ENCODE peak calls at places on chromosomes 11 and 22, in ten cellular contexts. H is mammary epithelial cell, K is neural progenitor cell, T is spleen, M is MM.1S, F is heart left ventricle, I is stomach, J is HCT116, S is adrenal gland, N is colonic mucosa. Q is an unnamed sample. For H3K4me1, the result is how much of the 10 kb centered on the place peaks cover.

GRCh38 chr11:78752528-78752927 is 177.9 kb upstream of the NARS2 start:
- DNase-seq in H (no peak), K (peak), T (no peak), M (no peak), F (no peak), I (no peak), J (no peak), S (no peak), N (no peak), Q (no peak)

GRCh38 chr11:68373189-68373809 is 60.9 kb downstream of the LRP5 start:
- DNase-seq in H (no peak), K (no peak), T (no peak), M (no peak), F (peak), I (no peak), J (no peak), S (no peak), N (no peak), Q (no peak)

GRCh38 chr11:81644239-81644840 is 1089.3 kb downstream of the FAM181B start:
- DNase-seq in H (peak), K (peak), T (no peak), M (peak), F (no peak), I (no peak), J (peak), S (peak), N (no peak), Q (no peak)

GRCh38 chr11:47212938-47213337 is 1.8 kb upstream of the DDB2 start:
- DNase-seq in H (no peak), K (no peak), T (no peak), M (no peak), F (no peak), I (peak), J (no peak), S (no peak), N (peak), Q (no peak)

GRCh38 chr11:93020248-93021088 is 51.0 kb downstream of the MTNR1B start:
- DNase-seq in H (peak), K (no peak), T (no peak), M (no peak), F (no peak), I (no peak), J (no peak), S (peak), N (no peak), Q (no peak)

GRCh38 chr11:101912823-101913284 is 2.0 kb upstream of the CEP126 start:
- DNase-seq in H (no peak), K (no peak), T (no peak), M (no peak), F (no peak), I (no peak), J (no peak), S (no peak), N (no peak), Q (no peak)

GRCh38 chr22:36554101-36554500 is 25.1 kb upstream of the EIF3D start:
- DNase-seq in H (no peak), K (no peak), T (no peak), M (no peak), F (no peak), I (no peak), J (no peak), S (no peak), N (no peak), Q (no peak)

GRCh38 chr11:62388999-62389398 is 29.8 kb upstream of the SCGB1A1 start:
- DNase-seq in H (no peak), K (no peak), T (no peak), M (no peak), F (no peak), I (no peak), J (no peak), S (no peak), N (no peak), Q (no peak)

GRCh38 chr11:3860360-3860759 is 4.9 kb downstream of the STIM1 start:
- DNase-seq in H (no peak), K (no peak), T (no peak), M (no peak), F (no peak), I (no peak), J (no peak), S (no peak), N (no peak), Q (no peak)

GRCh38 chr22:45844949-45845613 is 131.9 kb downstream of the WNT7B start:
- DNase-seq in H (no peak), K (peak), T (no peak), M (no peak), F (no peak), I (no peak), J (no peak), S (no peak), N (no peak), Q (no peak)

GRCh38 chr11:66154109-66154508 is 84.0 kb downstream of the PACS1 start:
- DNase-seq in H (no peak), K (no peak), T (no peak), M (no peak), F (no peak), I (no peak), J (no peak), S (no peak), N (no peak), Q (no peak)

GRCh38 chr11:17766590-17766989 is 32.0 kb downstream of the KCNC1 start:
- DNase-seq in H (no peak), K (peak), T (peak), M (no peak), F (no peak), I (no peak), J (peak), S (no peak), N (no peak), Q (no peak)

GRCh38 chr22:29951675-29952413 is 68.9 kb downstream of the MTMR3 start:
- DNase-seq in H (peak), K (no peak), T (no peak), M (no peak), F (no peak), I (no peak), J (peak), S (no peak), N (no peak), Q (no peak)

GRCh38 chr11:78840190-78840589 is 265.5 kb upstream of the NARS2 start:
- DNase-seq in H (no peak), K (no peak), T (no peak), M (no peak), F (no peak), I (no peak), J (no peak), S (no peak), N (no peak), Q (no peak)

GRCh38 chr11:46348986-46349401 is 1.7 kb downstream of the DGKZ start:
- DNase-seq in H (no peak), K (no peak), T (peak), M (peak), F (no peak), I (no peak), J (no peak), S (no peak), N (no peak), Q (no peak)

GRCh38 chr11:57779275-57779674 is 17.7 kb downstream of the CTNND1 start:
- DNase-seq in H (peak), K (peak), T (no peak), M (no peak), F (peak), I (peak), J (no peak), S (peak), N (no peak), Q (no peak)

GRCh38 chr11:35662649-35663407 is at the start of gene TRIM44:
- DNase-seq in H (peak), K (peak), T (peak), M (peak), F (peak), I (peak), J (peak), S (peak), N (peak), Q (peak)

GRCh38 chr22:22246706-22247105 is 2.1 kb downstream of the VPREB1 start:
- DNase-seq in H (no peak), K (no peak), T (no peak), M (no peak), F (no peak), I (no peak), J (no peak), S (no peak), N (no peak), Q (no peak)

GRCh38 chr11:47425611-47426010 is 628 bp downstream of the PSMC3 start:
- DNase-seq in H (no peak), K (peak), T (no peak), M (no peak), F (peak), I (no peak), J (no peak), S (no peak), N (no peak), Q (no peak)

GRCh38 chr11:67584205-67584880 is 731 bp downstream of the GSTP1 start:
- DNase-seq in H (peak), K (peak), T (peak), M (peak), F (peak), I (peak), J (no peak), S (peak), N (peak), Q (peak)

GRCh38 chr11:66727883-66728759 is 895 bp downstream of the SPTBN2 start:
- DNase-seq in H (no peak), K (peak), T (no peak), M (no peak), F (no peak), I (no peak), J (no peak), S (no peak), N (no peak), Q (peak)

GRCh38 chr11:15757299-15757698 is 599.0 kb downstream of the SOX6 start:
- DNase-seq in H (no peak), K (no peak), T (no peak), M (no peak), F (no peak), I (no peak), J (no peak), S (no peak), N (no peak), Q (no peak)

GRCh38 chr22:50218996-50219727 is 18.4 kb downstream of the SELENOO start:
- DNase-seq in H (peak), K (no peak), T (no peak), M (no peak), F (peak), I (peak), J (peak), S (peak), N (peak), Q (peak)

GRCh38 chr11:3043315-3043871 is 13.8 kb downstream of the CARS1 start:
- DNase-seq in H (no peak), K (no peak), T (peak), M (no peak), F (peak), I (peak), J (no peak), S (peak), N (no peak), Q (peak)

GRCh38 chr22:36865346-36865745 is 4.5 kb downstream of the NCF4 start:
- DNase-seq in H (peak), K (peak), T (no peak), M (no peak), F (no peak), I (no peak), J (no peak), S (no peak), N (no peak), Q (no peak)

GRCh38 chr22:45164217-45165123 is 745 bp downstream of the NUP50 start:
- DNase-seq in H (peak), K (peak), T (peak), M (peak), F (peak), I (peak), J (no peak), S (peak), N (peak), Q (peak)

GRCh38 chr11:120708511-120709183 is 197.1 kb downstream of the GRIK4 start:
- DNase-seq in H (no peak), K (no peak), T (no peak), M (no peak), F (no peak), I (no peak), J (no peak), S (no peak), N (no peak), Q (no peak)

GRCh38 chr22:46542011-46542985 is 4.9 kb upstream of the CELSR1 start:
- DNase-seq in H (peak), K (peak), T (peak), M (peak), F (peak), I (peak), J (no peak), S (peak), N (peak), Q (peak)

GRCh38 chr22:17972385-17973181 is 51.8 kb downstream of the MICAL3 start:
- DNase-seq in H (peak), K (peak), T (peak), M (no peak), F (no peak), I (no peak), J (no peak), S (peak), N (no peak), Q (no peak)

GRCh38 chr22:41526802-41527799 is 17.2 kb downstream of the POLR3H start:
- DNase-seq in H (no peak), K (peak), T (peak), M (peak), F (peak), I (peak), J (no peak), S (peak), N (peak), Q (peak)

GRCh38 chr22:36379593-36380361 is 8.0 kb downstream of the MYH9 start:
- DNase-seq in H (peak), K (no peak), T (peak), M (peak), F (peak), I (no peak), J (no peak), S (no peak), N (no peak), Q (no peak)

GRCh38 chr11:2955896-2956476 is 26.8 kb upstream of the PHLDA2 start:
- DNase-seq in H (no peak), K (peak), T (no peak), M (no peak), F (no peak), I (no peak), J (no peak), S (no peak), N (no peak), Q (no peak)

GRCh38 chr11:28098257-28098656 is 9.7 kb downstream of the KIF18A start:
- DNase-seq in H (no peak), K (no peak), T (no peak), M (no peak), F (no peak), I (no peak), J (no peak), S (no peak), N (no peak), Q (no peak)
- H3K4me1 ChIP-seq in H (under half), K (under half), T (under half), M (under half), F (under half), I (under half), J (under half), S (under half), N (under half), Q (under half)

GRCh38 chr11:10683429-10683828 is 10.1 kb downstream of the IRAG1 start:
- DNase-seq in H (no peak), K (no peak), T (no peak), M (no peak), F (no peak), I (no peak), J (no peak), S (no peak), N (no peak), Q (no peak)

GRCh38 chr11:10693509-10694071 is at the start of gene IRAG1:
- DNase-seq in H (no peak), K (peak), T (no peak), M (no peak), F (peak), I (peak), J (no peak), S (no peak), N (peak), Q (no peak)

GRCh38 chr11:10692716-10693115 is 839 bp downstream of the IRAG1 start:
- DNase-seq in H (no peak), K (no peak), T (no peak), M (no peak), F (no peak), I (no peak), J (no peak), S (no peak), N (no peak), Q (no peak)

DNA sequence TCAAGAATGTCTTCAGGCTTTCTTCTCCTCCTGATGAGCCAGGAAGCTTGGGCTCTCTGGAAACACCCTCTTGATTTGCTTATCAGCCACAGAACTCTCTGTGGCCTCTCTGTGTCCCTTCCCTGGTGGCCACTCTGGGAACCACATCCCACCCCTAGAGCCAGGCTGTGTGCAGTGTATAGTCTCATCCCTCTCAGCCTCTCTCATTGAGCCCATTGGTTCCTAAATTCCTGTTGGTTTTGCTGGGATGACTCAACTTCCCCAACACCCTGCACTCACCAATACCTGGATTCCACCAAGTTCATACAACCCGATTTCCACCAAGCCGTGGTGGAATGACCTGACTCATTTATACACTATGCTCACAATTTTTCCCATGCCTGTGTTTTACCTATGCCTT is 5.2 kb downstream of the IRAG1 start:
- DNase-seq in H (peak), K (no peak), T (no peak), M (no peak), F (no peak), I (no peak), J (peak), S (no peak), N (no peak), Q (no peak)
- TF ChIP-seq CTCF in H (peak), K (peak), T (no peak), M (peak), F (no peak), I (no peak), J (peak), S (no peak), N (peak), Q (no peak)

DNA sequence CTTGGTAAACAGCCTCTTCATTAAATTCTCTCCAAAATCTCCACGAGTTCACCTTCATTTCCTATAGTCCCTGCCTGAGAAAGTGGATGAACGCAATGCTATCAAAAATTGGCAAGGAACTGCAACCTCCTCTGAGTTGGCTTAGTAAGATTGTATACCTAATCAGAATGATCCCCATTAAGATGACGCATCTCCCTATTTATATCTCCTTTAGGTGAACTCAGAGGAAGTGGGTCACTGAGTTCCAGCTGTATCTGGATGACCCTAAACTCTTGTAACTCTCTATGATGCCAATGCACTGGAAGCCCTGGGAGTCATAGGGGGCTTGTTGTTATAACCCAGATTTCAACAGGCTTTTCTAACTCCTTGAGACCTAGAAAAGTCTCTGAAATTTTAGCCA is 48.2 kb downstream of the OR10A6 start:
- DNase-seq in H (no peak), K (no peak), T (no peak), M (no peak), F (no peak), I (no peak), J (no peak), S (no peak), N (no peak), Q (no peak)
- H3K4me1 ChIP-seq in H (under half), K (under half), T (under half), M (under half), F (under half), I (under half), J (under half), S (under half), N (under half), Q (under half)

GRCh38 chr11:45209480-45209879 is 63.0 kb downstream of the PRDM11 start:
- DNase-seq in H (no peak), K (no peak), T (no peak), M (no peak), F (no peak), I (no peak), J (no peak), S (no peak), N (no peak), Q (no peak)

GRCh38 chr11:45205978-45206377 is 59.5 kb downstream of the PRDM11 start:
- DNase-seq in H (no peak), K (no peak), T (no peak), M (no peak), F (no peak), I (no peak), J (no peak), S (no peak), N (no peak), Q (no peak)

GRCh38 chr11:45209000-45209399 is 62.6 kb downstream of the PRDM11 start:
- DNase-seq in H (no peak), K (no peak), T (no peak), M (no peak), F (no peak), I (no peak), J (no peak), S (no peak), N (no peak), Q (no peak)

GRCh38 chr11:45208135-45208534 is 61.7 kb downstream of the PRDM11 start:
- DNase-seq in H (no peak), K (no peak), T (no peak), M (no peak), F (no peak), I (no peak), J (no peak), S (no peak), N (no peak), Q (no peak)

DNA sequence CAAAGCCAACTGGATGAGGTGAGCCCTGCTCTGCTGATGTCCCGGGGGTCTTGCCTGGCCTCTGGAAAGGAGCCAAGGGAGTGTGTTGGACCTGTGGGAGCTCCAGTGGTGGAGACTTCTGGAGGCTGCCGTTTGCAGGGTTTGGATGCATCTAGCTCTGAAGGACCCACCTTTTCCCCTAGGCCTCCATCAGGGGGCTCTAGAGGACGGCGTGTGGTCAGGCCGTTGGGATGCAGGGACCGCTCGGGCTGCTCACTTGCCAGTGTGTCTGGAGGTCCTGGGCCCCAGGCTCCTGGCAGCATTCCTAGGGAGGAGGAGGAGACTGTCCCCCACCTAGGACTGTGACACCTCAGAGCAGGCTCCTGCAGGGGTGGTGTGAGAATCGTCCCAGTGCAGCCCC is 58.3 kb downstream of the PRDM11 start:
- DNase-seq in H (no peak), K (peak), T (no peak), M (no peak), F (no peak), I (no peak), J (no peak), S (no peak), N (no peak), Q (no peak)
- TF ChIP-seq CTCF in H (no peak), K (peak), T (no peak), M (no peak), F (no peak), I (no peak), J (no peak), S (no peak), N (no peak), Q (no peak)

GRCh38 chr22:39414377-39414776 is 14.8 kb downstream of the TAB1 start:
- DNase-seq in H (no peak), K (no peak), T (peak), M (no peak), F (no peak), I (no peak), J (no peak), S (no peak), N (no peak), Q (peak)

GRCh38 chr22:39415506-39415905 is 15.9 kb downstream of the TAB1 start:
- DNase-seq in H (no peak), K (no peak), T (peak), M (no peak), F (no peak), I (no peak), J (no peak), S (no peak), N (no peak), Q (no peak)

GRCh38 chr22:39417641-39418040 is 18.1 kb downstream of the TAB1 start:
- DNase-seq in H (no peak), K (no peak), T (peak), M (no peak), F (no peak), I (no peak), J (no peak), S (no peak), N (no peak), Q (no peak)

GRCh38 chr22:39416319-39416718 is 16.7 kb downstream of the TAB1 start:
- DNase-seq in H (no peak), K (no peak), T (peak), M (no peak), F (no peak), I (no peak), J (no peak), S (no peak), N (no peak), Q (no peak)

DNA sequence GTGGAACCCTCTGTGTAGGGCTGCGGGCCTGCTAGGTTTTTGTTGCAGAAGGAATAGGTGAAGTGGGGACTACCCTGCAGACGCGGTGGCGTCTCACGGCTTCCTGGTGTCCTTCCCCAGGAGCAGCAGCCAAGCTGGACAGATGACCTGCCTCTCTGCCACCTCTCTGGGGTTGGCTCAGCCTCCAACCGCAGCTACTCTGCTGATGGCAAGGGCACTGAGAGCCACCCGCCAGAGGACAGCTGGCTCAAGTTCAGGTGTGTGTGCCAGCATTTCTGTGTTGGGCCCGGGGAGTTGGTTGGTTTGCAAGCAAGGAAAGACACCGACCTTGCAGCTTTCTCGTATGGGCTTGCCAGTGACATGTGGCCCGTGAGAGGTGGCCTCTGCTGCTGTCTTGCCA is 15.3 kb downstream of the TAB1 start:
- DNase-seq in H (no peak), K (no peak), T (peak), M (no peak), F (peak), I (no peak), J (no peak), S (peak), N (no peak), Q (peak)
- H3K4me1 ChIP-seq in H (under half), K (under half), T (under half), M (under half), F (under half), I (under half), J (under half), S (under half), N (under half), Q (under half)